ENCODE peak calls at places on chromosome 4, in seven cellular contexts. D, P, Y, Q, Z, S and H are unnamed samples.
A peak's percentile ranks its signal among the peaks of the same experiment; 100 is the strongest.

GRCh38 chr4:5561286-5561685 is 147.1 kb downstream of the EVC2 start:
- DNase-seq in D (no peak), P (no peak), Y (no peak), Q (no peak), Z (no peak), S (no peak), H (no peak)

GRCh38 chr4:59503731-59504130 is 1696.4 kb upstream of the ADGRL3 start:
- DNase-seq in D (no peak), P (no peak), Y (no peak), Q (no peak), Z (no peak), S (no peak), H (no peak)

GRCh38 chr4:83389756-83390505 is 55.3 kb upstream of the HPSE start:
- DNase-seq in D (no peak), P (no peak), Y (no peak), Q (no peak), Z (no peak), S (no peak), H (no peak)

GRCh38 chr4:68368566-68369473 is 18.9 kb upstream of the YTHDC1 start:
- DNase-seq in D (no peak), P (peak; percentile 37), Y (no peak), Q (no peak), Z (peak; percentile 70), S (peak; percentile 69), H (no peak)

GRCh38 chr4:26217961-26218676 is 102.7 kb upstream of the RBPJ start:
- DNase-seq in D (no peak), P (no peak), Y (no peak), Q (peak; percentile 24), Z (no peak), S (no peak), H (peak; percentile 75)

GRCh38 chr4:142312391-142312790 is 533.7 kb downstream of the INPP4B start:
- DNase-seq in D (no peak), P (no peak), Y (no peak), Q (no peak), Z (no peak), S (no peak), H (no peak)

GRCh38 chr4:61877893-61878292 is 677.8 kb downstream of the ADGRL3 start:
- DNase-seq in D (no peak), P (peak; percentile 4), Y (no peak), Q (no peak), Z (no peak), S (no peak), H (no peak)

GRCh38 chr4:38094419-38094818 is 134.2 kb downstream of the PTTG2 start:
- DNase-seq in D (no peak), P (no peak), Y (peak; percentile 58), Q (no peak), Z (no peak), S (no peak), H (no peak)

GRCh38 chr4:153465583-153465921 is 608 bp upstream of the TMEM131L start:
- DNase-seq in D (no peak), P (peak; percentile 68), Y (peak; percentile 66), Q (peak; percentile 49), Z (peak; percentile 21), S (peak; percentile 61), H (no peak)

GRCh38 chr4:148795156-148795864 is 353.1 kb upstream of the NR3C2 start:
- DNase-seq in D (no peak), P (peak; percentile 83), Y (no peak), Q (no peak), Z (no peak), S (peak; percentile 92), H (no peak)

GRCh38 chr4:15562623-15563022 is 92.5 kb downstream of the FBXL5 start:
- DNase-seq in D (no peak), P (no peak), Y (no peak), Q (no peak), Z (no peak), S (no peak), H (no peak)

GRCh38 chr4:6297266-6297815 is 27.7 kb downstream of the WFS1 start:
- DNase-seq in D (no peak), P (no peak), Y (no peak), Q (no peak), Z (no peak), S (no peak), H (no peak)

GRCh38 chr4:153447175-153447887 is 18.8 kb upstream of the TMEM131L start:
- DNase-seq in D (no peak), P (peak; percentile 80), Y (no peak), Q (no peak), Z (no peak), S (peak; percentile 83), H (no peak)

GRCh38 chr4:52573551-52573950 is 85.5 kb downstream of the USP46 start:
- DNase-seq in D (no peak), P (no peak), Y (no peak), Q (no peak), Z (no peak), S (peak; percentile 15), H (no peak)

GRCh38 chr4:151659631-151660030 is 101.2 kb downstream of the GATB start:
- DNase-seq in D (no peak), P (no peak), Y (no peak), Q (peak; percentile 52), Z (peak; percentile 72), S (no peak), H (no peak)

GRCh38 chr4:89024051-89024675 is 32.8 kb downstream of the FAM13A start:
- DNase-seq in D (no peak), P (peak; percentile 89), Y (peak; percentile 52), Q (no peak), Z (peak; percentile 69), S (peak; percentile 81), H (peak; percentile 49)

GRCh38 chr4:151322565-151322964 is 2.8 kb downstream of the SH3D19 start:
- DNase-seq in D (no peak), P (no peak), Y (no peak), Q (no peak), Z (peak; percentile 25), S (no peak), H (no peak)

GRCh38 chr4:107719211-107719926 is 665 bp downstream of the PAPSS1 start:
- DNase-seq in D (no peak), P (peak; percentile 34), Y (no peak), Q (peak; percentile 16), Z (peak; percentile 22), S (peak; percentile 26), H (no peak)

GRCh38 chr4:24573582-24573981 is 10.8 kb downstream of the DHX15 start:
- DNase-seq in D (no peak), P (no peak), Y (no peak), Q (no peak), Z (no peak), S (no peak), H (no peak)

GRCh38 chr4:164134388-164134787 is 619.5 kb upstream of the SMIM31 start:
- DNase-seq in D (no peak), P (no peak), Y (no peak), Q (no peak), Z (no peak), S (no peak), H (no peak)

GRCh38 chr4:54525602-54526001 is 132.2 kb upstream of the KIT start:
- DNase-seq in D (no peak), P (peak; percentile 96), Y (no peak), Q (no peak), Z (no peak), S (peak; percentile 91), H (no peak)

GRCh38 chr4:42329421-42329820 is 67.9 kb upstream of the SHISA3 start:
- DNase-seq in D (no peak), P (no peak), Y (no peak), Q (no peak), Z (no peak), S (no peak), H (no peak)

GRCh38 chr4:7769936-7770674 is 169.6 kb downstream of the AFAP1 start:
- DNase-seq in D (no peak), P (peak; percentile 51), Y (peak; percentile 29), Q (no peak), Z (no peak), S (peak; percentile 25), H (no peak)
- TF ChIP-seq CTCF in D (no peak), P (peak; percentile 68), Y (no peak), Q (peak; percentile 30), Z (peak; percentile 33), S (peak; percentile 48), H (no peak)

GRCh38 chr4:105473340-105474109 is at the start of gene PPA2:
- DNase-seq in D (peak; percentile 83), P (peak; percentile 92), Y (peak; percentile 80), Q (peak; percentile 85), Z (peak; percentile 83), S (peak; percentile 89), H (peak; percentile 85)
- TF ChIP-seq CTCF in D (no peak), P (no peak), Y (no peak), Q (no peak), Z (peak; percentile 93), S (no peak), H (no peak)

GRCh38 chr4:137980641-137981040 is 261.5 kb downstream of the SLC7A11 start:
- DNase-seq in D (no peak), P (no peak), Y (no peak), Q (no peak), Z (no peak), S (no peak), H (no peak)

DNA sequence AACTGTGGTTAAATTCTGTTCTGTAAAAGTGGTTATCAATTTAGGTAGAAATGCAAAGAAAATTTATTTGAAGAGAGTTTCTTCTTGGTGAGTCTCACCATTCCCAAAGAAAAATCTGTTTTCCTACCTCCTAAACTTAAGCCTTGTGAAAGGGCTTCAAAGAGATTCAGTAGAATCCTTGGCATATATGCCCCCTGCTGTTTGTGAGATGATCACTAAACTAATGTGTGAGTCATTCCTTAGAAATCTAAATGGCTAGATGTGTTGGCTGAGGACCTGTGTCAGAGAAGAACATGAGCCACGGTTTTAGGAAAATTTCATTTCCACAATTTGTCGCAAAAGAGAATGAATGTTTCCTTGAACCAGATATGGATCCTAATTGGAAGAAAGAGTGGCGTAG is 260.9 kb downstream of the SLC7A11 start:
- DNase-seq in D (no peak), P (peak; percentile 49), Y (no peak), Q (no peak), Z (no peak), S (peak; percentile 59), H (no peak)
- TF ChIP-seq CTCF in D (no peak), P (peak; percentile 24), Y (no peak), Q (no peak), Z (no peak), S (peak; percentile 38), H (no peak)

DNA sequence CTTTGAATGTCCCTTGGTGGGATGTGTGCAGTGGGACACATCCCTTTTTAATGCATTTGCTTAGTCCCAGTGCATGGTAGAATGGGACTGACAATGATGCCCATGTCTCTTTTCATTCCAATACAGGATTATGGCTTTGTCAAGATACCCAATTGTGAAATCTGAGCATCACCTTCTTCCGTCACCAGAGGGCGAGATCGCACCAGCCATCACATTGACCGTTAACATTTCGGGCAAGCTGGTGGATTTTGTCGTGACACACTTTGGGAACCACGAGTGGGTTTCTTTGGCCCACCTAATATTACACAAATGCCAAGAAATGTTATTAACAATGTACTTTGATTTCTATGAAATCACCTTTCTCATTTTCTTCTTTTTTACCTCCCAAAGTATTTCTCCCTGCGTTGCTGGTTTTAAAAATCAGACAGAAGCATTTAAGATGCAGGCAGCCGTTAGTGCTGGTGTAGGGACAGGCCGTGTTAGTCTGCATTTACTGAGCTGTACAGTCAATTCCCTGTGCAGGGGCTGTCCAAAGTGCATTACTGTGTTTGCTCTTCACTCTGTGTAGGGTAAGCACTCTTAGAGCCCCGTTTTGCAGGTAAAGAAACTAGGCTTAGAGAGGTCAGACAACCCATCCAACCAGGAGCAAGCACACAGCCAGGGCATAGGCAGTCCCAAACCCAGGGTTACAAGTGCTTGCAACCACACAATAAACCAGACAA is 46.5 kb downstream of the CWH43 start:
- DNase-seq in D (no peak), P (peak; percentile 41), Y (no peak), Q (no peak), Z (no peak), S (peak; percentile 6), H (no peak)
- TF ChIP-seq CTCF in D (no peak), P (peak; percentile 59), Y (no peak), Q (peak; percentile 23), Z (peak; percentile 20), S (peak; percentile 45), H (no peak)